ENCODE peak calls at places on chromosomes 6 and 20, in eight cellular contexts. One of them, this sample, is unnamed.

GRCh38 chr6:90730191-90730673 is 143.4 kb upstream of the MAP3K7 start:
- DNase-seq in choroid plexus epithelial cell: no peak
- DNase-seq in adrenal gland: no peak
- DNase-seq in cardiac fibroblast: no peak
- DNase-seq in heart left ventricle: no peak
- DNase-seq in mammary epithelial cell: peak
- DNase-seq in IMR-90: no peak
- DNase-seq in fibroblast of mammary gland: no peak
- DNase-seq in this sample: no peak

GRCh38 chr6:69894578-69895347 is 28.4 kb downstream of the COL19A1 start:
- DNase-seq in adrenal gland: no peak
- DNase-seq in choroid plexus epithelial cell: peak
- DNase-seq in cardiac fibroblast: peak
- DNase-seq in IMR-90: peak
- DNase-seq in heart left ventricle: no peak
- DNase-seq in mammary epithelial cell: peak
- DNase-seq in fibroblast of mammary gland: peak
- DNase-seq in this sample: peak

GRCh38 chr6:136500414-136500813 is 49.8 kb downstream of the MAP7 start:
- DNase-seq in adrenal gland: no peak
- DNase-seq in IMR-90: no peak
- DNase-seq in fibroblast of mammary gland: no peak
- DNase-seq in heart left ventricle: no peak
- DNase-seq in cardiac fibroblast: no peak
- DNase-seq in choroid plexus epithelial cell: no peak
- DNase-seq in mammary epithelial cell: no peak
- DNase-seq in this sample: no peak

GRCh38 chr6:89954721-89955148 is 60.5 kb downstream of the GJA10 start:
- DNase-seq in IMR-90: peak
- DNase-seq in fibroblast of mammary gland: no peak
- DNase-seq in adrenal gland: no peak
- DNase-seq in mammary epithelial cell: no peak
- DNase-seq in choroid plexus epithelial cell: no peak
- DNase-seq in heart left ventricle: no peak
- DNase-seq in cardiac fibroblast: no peak
- DNase-seq in this sample: no peak

GRCh38 chr6:65997539-65997938 is 290.5 kb upstream of the EYS start:
- DNase-seq in heart left ventricle: no peak
- DNase-seq in mammary epithelial cell: no peak
- DNase-seq in choroid plexus epithelial cell: no peak
- DNase-seq in fibroblast of mammary gland: no peak
- DNase-seq in cardiac fibroblast: no peak
- DNase-seq in adrenal gland: no peak
- DNase-seq in IMR-90: no peak
- DNase-seq in this sample: no peak

GRCh38 chr6:104855507-104855906 is 4.2 kb downstream of the HACE1 start:
- DNase-seq in fibroblast of mammary gland: peak
- DNase-seq in mammary epithelial cell: peak
- DNase-seq in IMR-90: peak
- DNase-seq in heart left ventricle: no peak
- DNase-seq in cardiac fibroblast: peak
- DNase-seq in adrenal gland: no peak
- DNase-seq in choroid plexus epithelial cell: peak
- DNase-seq in this sample: peak

GRCh38 chr6:147508073-147508870 is at the start of gene SAMD5:
- DNase-seq in heart left ventricle: peak
- DNase-seq in fibroblast of mammary gland: peak
- DNase-seq in mammary epithelial cell: peak
- DNase-seq in adrenal gland: peak
- DNase-seq in cardiac fibroblast: peak
- DNase-seq in IMR-90: peak
- DNase-seq in choroid plexus epithelial cell: peak
- DNase-seq in this sample: peak

GRCh38 chr6:52724041-52724405 is 39.3 kb downstream of the GSTA2 start:
- DNase-seq in IMR-90: peak
- DNase-seq in cardiac fibroblast: peak
- DNase-seq in choroid plexus epithelial cell: peak
- DNase-seq in fibroblast of mammary gland: peak
- DNase-seq in adrenal gland: peak
- DNase-seq in mammary epithelial cell: peak
- DNase-seq in heart left ventricle: no peak
- DNase-seq in this sample: peak

GRCh38 chr6:42784739-42785498 is 3.1 kb downstream of the BICRAL start:
- DNase-seq in heart left ventricle: peak
- DNase-seq in cardiac fibroblast: no peak
- DNase-seq in choroid plexus epithelial cell: no peak
- DNase-seq in adrenal gland: no peak
- DNase-seq in mammary epithelial cell: no peak
- DNase-seq in fibroblast of mammary gland: no peak
- DNase-seq in IMR-90: no peak
- DNase-seq in this sample: no peak

GRCh38 chr6:124480021-124480430 is 482.2 kb upstream of the RNF217 start:
- DNase-seq in IMR-90: no peak
- DNase-seq in mammary epithelial cell: no peak
- DNase-seq in adrenal gland: no peak
- DNase-seq in cardiac fibroblast: peak
- DNase-seq in heart left ventricle: no peak
- DNase-seq in choroid plexus epithelial cell: peak
- DNase-seq in fibroblast of mammary gland: no peak
- DNase-seq in this sample: no peak

GRCh38 chr6:15761045-15761502 is 98.2 kb upstream of the DTNBP1 start:
- DNase-seq in choroid plexus epithelial cell: no peak
- DNase-seq in mammary epithelial cell: no peak
- DNase-seq in cardiac fibroblast: no peak
- DNase-seq in IMR-90: no peak
- DNase-seq in fibroblast of mammary gland: no peak
- DNase-seq in heart left ventricle: no peak
- DNase-seq in adrenal gland: no peak
- DNase-seq in this sample: no peak

GRCh38 chr6:93238632-93239031 is 180.7 kb downstream of the EPHA7 start:
- DNase-seq in adrenal gland: no peak
- DNase-seq in fibroblast of mammary gland: no peak
- DNase-seq in mammary epithelial cell: no peak
- DNase-seq in IMR-90: no peak
- DNase-seq in cardiac fibroblast: no peak
- DNase-seq in choroid plexus epithelial cell: no peak
- DNase-seq in heart left ventricle: no peak
- DNase-seq in this sample: no peak

GRCh38 chr6:109901976-109902375 is 76.1 kb upstream of the GPR6 start:
- DNase-seq in adrenal gland: no peak
- DNase-seq in heart left ventricle: no peak
- DNase-seq in cardiac fibroblast: no peak
- DNase-seq in fibroblast of mammary gland: no peak
- DNase-seq in IMR-90: no peak
- DNase-seq in choroid plexus epithelial cell: peak
- DNase-seq in mammary epithelial cell: no peak
- DNase-seq in this sample: no peak

GRCh38 chr6:11094411-11094851 is 797 bp downstream of the SMIM13 start:
- DNase-seq in fibroblast of mammary gland: peak
- DNase-seq in cardiac fibroblast: peak
- DNase-seq in mammary epithelial cell: peak
- DNase-seq in IMR-90: peak
- DNase-seq in choroid plexus epithelial cell: peak
- DNase-seq in adrenal gland: peak
- DNase-seq in heart left ventricle: peak
- DNase-seq in this sample: peak

GRCh38 chr20:46215913-46216707 is 92.2 kb downstream of the CDH22 start:
- DNase-seq in choroid plexus epithelial cell: peak
- DNase-seq in fibroblast of mammary gland: no peak
- DNase-seq in cardiac fibroblast: peak
- DNase-seq in heart left ventricle: peak
- DNase-seq in IMR-90: peak
- DNase-seq in adrenal gland: peak
- DNase-seq in mammary epithelial cell: no peak
- DNase-seq in this sample: peak

GRCh38 chr20:61650912-61651733 is 399.1 kb downstream of the CDH4 start:
- DNase-seq in adrenal gland: no peak
- DNase-seq in fibroblast of mammary gland: no peak
- DNase-seq in heart left ventricle: no peak
- DNase-seq in cardiac fibroblast: no peak
- DNase-seq in mammary epithelial cell: no peak
- DNase-seq in IMR-90: no peak
- DNase-seq in choroid plexus epithelial cell: no peak
- DNase-seq in this sample: no peak

GRCh38 chr20:34420146-34420545 is 57.1 kb downstream of the ITCH start:
- DNase-seq in mammary epithelial cell: no peak
- DNase-seq in fibroblast of mammary gland: no peak
- DNase-seq in choroid plexus epithelial cell: no peak
- DNase-seq in adrenal gland: no peak
- DNase-seq in IMR-90: peak
- DNase-seq in heart left ventricle: no peak
- DNase-seq in cardiac fibroblast: peak
- DNase-seq in this sample: no peak

GRCh38 chr20:21510414-21510971 is 3.4 kb downstream of the NKX2-2 start:
- DNase-seq in IMR-90: no peak
- DNase-seq in adrenal gland: no peak
- DNase-seq in fibroblast of mammary gland: no peak
- DNase-seq in heart left ventricle: no peak
- DNase-seq in cardiac fibroblast: no peak
- DNase-seq in mammary epithelial cell: no peak
- DNase-seq in choroid plexus epithelial cell: no peak
- DNase-seq in this sample: no peak

GRCh38 chr20:52346797-52347196 is 155.2 kb upstream of the ZFP64 start:
- DNase-seq in cardiac fibroblast: no peak
- DNase-seq in mammary epithelial cell: no peak
- DNase-seq in adrenal gland: no peak
- DNase-seq in fibroblast of mammary gland: no peak
- DNase-seq in IMR-90: no peak
- DNase-seq in choroid plexus epithelial cell: no peak
- DNase-seq in heart left ventricle: no peak
- DNase-seq in this sample: no peak

DNA sequence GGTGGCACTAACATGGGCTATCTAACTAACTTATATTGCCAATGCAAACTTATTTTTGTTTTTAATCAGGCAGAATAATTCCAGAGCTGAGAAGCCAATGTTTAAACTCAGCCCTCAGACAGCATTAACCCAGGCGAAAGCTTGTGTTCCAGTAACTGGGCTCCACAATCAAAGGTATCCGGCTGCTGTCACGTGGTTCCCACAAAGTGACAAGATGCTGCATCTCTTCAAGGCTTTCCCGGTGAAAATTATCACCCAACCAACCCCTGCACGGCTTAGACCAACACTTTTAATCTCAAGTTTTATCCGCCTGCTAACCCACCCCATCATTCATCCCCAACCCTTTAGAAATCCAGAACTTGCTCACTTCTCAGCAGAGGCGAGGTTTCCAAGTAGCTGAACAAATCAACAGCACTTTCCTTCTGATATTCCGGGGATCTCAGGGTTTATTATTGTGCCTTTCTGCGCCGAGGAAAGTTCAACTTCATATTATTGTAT is 874 bp downstream of the MTCL3 start:
- DNase-seq in mammary epithelial cell: no peak
- DNase-seq in fibroblast of mammary gland: no peak
- DNase-seq in cardiac fibroblast: no peak
- DNase-seq in choroid plexus epithelial cell: no peak
- DNase-seq in IMR-90: no peak
- DNase-seq in heart left ventricle: no peak
- DNase-seq in adrenal gland: no peak
- DNase-seq in this sample: no peak
- H3K4me3 ChIP-seq in mammary epithelial cell: no peak
- H3K4me3 ChIP-seq in fibroblast of mammary gland: peak
- H3K4me3 ChIP-seq in cardiac fibroblast: peak
- H3K4me3 ChIP-seq in choroid plexus epithelial cell: peak
- H3K4me3 ChIP-seq in IMR-90: peak
- H3K4me3 ChIP-seq in heart left ventricle: no peak
- H3K4me3 ChIP-seq in adrenal gland: no peak
- H3K4me3 ChIP-seq in this sample: peak

DNA sequence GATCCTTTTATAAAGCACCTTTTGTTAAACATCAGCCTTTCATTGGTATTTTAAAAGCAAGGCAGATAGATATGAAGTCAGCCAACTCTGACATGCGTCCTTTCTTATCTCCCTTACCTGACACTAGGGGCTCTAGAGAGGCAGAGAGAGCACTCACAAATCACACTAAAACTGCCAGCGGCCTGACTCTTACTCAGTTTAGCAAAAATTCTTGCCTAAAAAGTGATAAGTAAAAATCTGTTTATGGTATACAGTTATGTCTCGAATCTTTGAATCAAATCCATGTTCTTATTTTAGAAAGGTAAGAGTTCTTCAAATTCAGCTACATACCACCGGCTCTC is 10.4 kb upstream of the TDRD6 start:
- DNase-seq in adrenal gland: no peak
- DNase-seq in choroid plexus epithelial cell: peak
- DNase-seq in IMR-90: no peak
- DNase-seq in heart left ventricle: no peak
- DNase-seq in cardiac fibroblast: no peak
- DNase-seq in mammary epithelial cell: no peak
- DNase-seq in fibroblast of mammary gland: no peak
- DNase-seq in this sample: no peak
- TF ChIP-seq CTCF in adrenal gland: no peak
- TF ChIP-seq CTCF in choroid plexus epithelial cell: peak
- TF ChIP-seq CTCF in IMR-90: peak
- TF ChIP-seq CTCF in heart left ventricle: peak
- TF ChIP-seq CTCF in cardiac fibroblast: peak
- TF ChIP-seq CTCF in mammary epithelial cell: peak
- TF ChIP-seq CTCF in fibroblast of mammary gland: peak
- TF ChIP-seq CTCF in this sample: peak

GRCh38 chr6:158474961-158475343 is 84.9 kb upstream of the TMEM181 start:
- DNase-seq in choroid plexus epithelial cell: peak
- DNase-seq in mammary epithelial cell: no peak
- DNase-seq in adrenal gland: no peak
- DNase-seq in IMR-90: peak
- DNase-seq in fibroblast of mammary gland: peak
- DNase-seq in heart left ventricle: no peak
- DNase-seq in cardiac fibroblast: peak
- DNase-seq in this sample: peak
- H3K4me3 ChIP-seq in choroid plexus epithelial cell: no peak
- H3K4me3 ChIP-seq in mammary epithelial cell: no peak
- H3K4me3 ChIP-seq in adrenal gland: no peak
- H3K4me3 ChIP-seq in IMR-90: no peak
- H3K4me3 ChIP-seq in fibroblast of mammary gland: no peak
- H3K4me3 ChIP-seq in heart left ventricle: no peak
- H3K4me3 ChIP-seq in cardiac fibroblast: no peak
- H3K4me3 ChIP-seq in this sample: no peak

DNA sequence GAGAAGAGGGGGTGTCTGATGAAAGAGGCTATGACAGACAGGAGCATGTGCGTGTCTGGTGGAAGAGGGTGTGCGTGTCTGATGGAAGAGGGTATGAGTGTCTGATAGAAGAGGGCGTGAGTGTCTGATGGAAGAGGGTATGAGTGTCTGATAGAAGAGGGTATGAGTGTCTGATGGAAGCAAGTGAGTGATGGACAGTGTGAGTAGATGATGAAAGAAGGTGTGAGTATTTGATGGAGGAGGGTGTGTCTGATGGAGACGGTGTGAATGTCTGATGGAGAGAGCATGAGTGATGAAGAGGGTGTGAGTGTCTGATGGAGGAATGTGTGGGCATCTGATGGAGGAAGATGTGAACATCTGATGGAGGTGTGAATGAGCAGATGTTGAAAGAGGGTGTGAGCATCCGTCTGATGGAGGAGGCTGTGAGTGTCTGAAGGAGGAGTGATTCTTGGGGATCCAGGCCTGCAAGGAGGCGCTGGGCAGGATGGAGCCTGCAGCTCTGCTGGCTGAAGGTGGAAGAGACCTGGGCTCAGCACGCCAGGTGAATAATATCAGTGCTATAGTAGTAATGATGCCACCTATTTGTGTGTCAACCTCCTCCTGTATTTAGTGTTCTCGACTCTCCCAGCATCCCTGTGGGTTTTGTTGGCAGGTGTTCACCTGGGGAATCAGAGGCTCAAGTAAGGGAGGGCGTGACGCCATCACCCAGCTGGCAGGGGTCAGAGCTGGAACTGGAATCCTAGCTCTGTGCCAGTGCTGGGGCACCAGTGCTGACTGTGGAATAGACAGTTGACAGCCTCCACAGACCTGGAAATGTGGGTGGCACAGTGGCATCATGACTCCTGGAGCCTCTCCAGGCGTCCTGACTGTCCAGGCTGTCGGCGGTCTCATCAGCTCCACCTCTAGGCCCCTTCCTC is 103.1 kb downstream of the SYCP2 start:
- DNase-seq in fibroblast of mammary gland: no peak
- DNase-seq in choroid plexus epithelial cell: no peak
- DNase-seq in mammary epithelial cell: peak
- DNase-seq in IMR-90: no peak
- DNase-seq in cardiac fibroblast: no peak
- DNase-seq in adrenal gland: no peak
- DNase-seq in heart left ventricle: no peak
- DNase-seq in this sample: no peak
- TF ChIP-seq CTCF in fibroblast of mammary gland: no peak
- TF ChIP-seq CTCF in choroid plexus epithelial cell: no peak
- TF ChIP-seq CTCF in mammary epithelial cell: no peak
- TF ChIP-seq CTCF in IMR-90: no peak
- TF ChIP-seq CTCF in cardiac fibroblast: no peak
- TF ChIP-seq CTCF in adrenal gland: no peak
- TF ChIP-seq CTCF in heart left ventricle: no peak
- TF ChIP-seq CTCF in this sample: no peak